ENCODE peak calls at places on chromosomes 16 and 17, in nine cellular contexts. I, Y, T, G, J, Q, Z, B and H are unnamed samples.

GRCh38 chr17:77130521-77130920 is 10.2 kb upstream of the SEC14L1 start:
- DNase-seq in I (no peak), Y (no peak), T (no peak), G (no peak), J (no peak), Q (no peak), Z (no peak), B (no peak), H (no peak)

GRCh38 chr16:66741131-66741900 is 10.1 kb downstream of the DYNC1LI2 start:
- DNase-seq in I (peak), Y (no peak), T (peak), G (peak), J (peak), Q (peak), Z (peak), B (peak), H (peak)

GRCh38 chr17:4463818-4464501 is 30.2 kb downstream of the SPNS3 start:
- DNase-seq in I (peak), Y (no peak), T (no peak), G (no peak), J (no peak), Q (no peak), Z (no peak), B (no peak), H (no peak)

GRCh38 chr17:19255279-19255678 is 18.1 kb downstream of the EPN2 start:
- DNase-seq in I (no peak), Y (no peak), T (no peak), G (no peak), J (no peak), Q (no peak), Z (no peak), B (no peak), H (no peak)

GRCh38 chr17:19379306-19380075 is 1.2 kb downstream of the MAPK7 start:
- DNase-seq in I (no peak), Y (no peak), T (peak), G (no peak), J (no peak), Q (no peak), Z (no peak), B (no peak), H (no peak)

GRCh38 chr16:77951788-77952187 is 70.6 kb upstream of the CLEC3A start:
- DNase-seq in I (no peak), Y (no peak), T (no peak), G (no peak), J (no peak), Q (no peak), Z (peak), B (peak), H (no peak)

GRCh38 chr16:50183316-50183715 is 30.2 kb downstream of the TENT4B start:
- DNase-seq in I (no peak), Y (no peak), T (no peak), G (no peak), J (peak), Q (no peak), Z (no peak), B (no peak), H (no peak)

GRCh38 chr16:21226749-21227148 is 6.8 kb upstream of the ANKS4B start:
- DNase-seq in I (no peak), Y (no peak), T (no peak), G (no peak), J (no peak), Q (no peak), Z (no peak), B (no peak), H (no peak)

GRCh38 chr17:34199932-34200534 is 55.1 kb upstream of the CCL2 start:
- DNase-seq in I (peak), Y (peak), T (peak), G (peak), J (peak), Q (peak), Z (peak), B (peak), H (peak)

DNA sequence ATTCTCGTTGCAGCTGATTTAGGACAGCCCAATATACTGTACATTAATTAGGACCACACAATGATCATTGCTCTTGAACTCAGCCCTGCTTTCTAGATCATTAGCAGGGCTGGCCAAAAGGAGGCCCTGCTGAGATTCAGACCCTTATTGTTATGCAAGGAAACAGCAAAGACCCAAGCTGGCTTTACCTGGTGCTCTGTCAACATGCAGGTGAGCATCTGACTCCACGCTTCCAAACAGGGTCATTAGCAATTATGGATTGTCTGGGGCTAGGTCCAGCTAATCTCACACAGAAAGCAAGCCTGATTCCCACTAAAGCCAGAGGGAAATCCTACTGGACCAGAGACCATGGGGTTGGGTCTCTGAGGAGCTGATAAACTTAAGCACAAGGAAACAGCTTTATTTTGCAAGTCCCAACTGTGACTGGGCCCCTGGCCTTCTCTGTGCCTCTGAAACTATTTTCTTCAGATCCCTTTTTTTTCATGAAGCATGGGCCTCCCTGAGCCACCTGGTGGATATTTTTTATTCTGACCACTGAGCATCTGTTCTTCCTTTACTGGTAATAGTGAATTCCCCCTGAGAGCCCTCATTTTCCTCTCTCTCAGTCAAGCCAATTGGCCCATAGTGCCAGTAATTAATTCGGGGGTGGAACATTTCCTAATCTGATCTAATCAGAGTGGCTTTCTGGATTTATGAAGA is 236.1 kb downstream of the GRIN2A start:
- DNase-seq in I (no peak), Y (no peak), T (no peak), G (no peak), J (no peak), Q (no peak), Z (no peak), B (no peak), H (no peak)
- TF ChIP-seq CTCF in I (no peak), Y (no peak), T (no peak), G (peak), J (no peak), Q (peak), Z (no peak), B (no peak), H (peak)

GRCh38 chr17:8577868-8578267 is 52.7 kb downstream of the MYH10 start:
- DNase-seq in I (no peak), Y (no peak), T (no peak), G (no peak), J (no peak), Q (no peak), Z (no peak), B (no peak), H (no peak)

GRCh38 chr17:8572767-8573166 is 57.8 kb downstream of the MYH10 start:
- DNase-seq in I (no peak), Y (no peak), T (no peak), G (no peak), J (no peak), Q (no peak), Z (no peak), B (no peak), H (no peak)

GRCh38 chr17:8581002-8581658 is 49.4 kb downstream of the MYH10 start:
- DNase-seq in I (no peak), Y (no peak), T (no peak), G (no peak), J (peak), Q (no peak), Z (no peak), B (no peak), H (no peak)

GRCh38 chr17:8574687-8575086 is 55.8 kb downstream of the MYH10 start:
- DNase-seq in I (no peak), Y (no peak), T (peak), G (no peak), J (peak), Q (peak), Z (no peak), B (no peak), H (no peak)

GRCh38 chr17:8576895-8577294 is 53.6 kb downstream of the MYH10 start:
- DNase-seq in I (no peak), Y (no peak), T (no peak), G (no peak), J (no peak), Q (no peak), Z (no peak), B (no peak), H (no peak)
- H3K27ac ChIP-seq in I (no peak), Y (no peak), T (peak), G (no peak), J (no peak), Q (no peak), Z (no peak), B (no peak), H (no peak)

GRCh38 chr16:88975511-88976061 is 1.4 kb downstream of the CBFA2T3 start:
- DNase-seq in I (no peak), Y (no peak), T (no peak), G (no peak), J (no peak), Q (no peak), Z (no peak), B (no peak), H (no peak)

GRCh38 chr16:88978608-88979346 is 1.8 kb upstream of the CBFA2T3 start:
- DNase-seq in I (no peak), Y (no peak), T (no peak), G (no peak), J (no peak), Q (no peak), Z (no peak), B (no peak), H (no peak)

GRCh38 chr16:88976359-88977027 is 514 bp downstream of the CBFA2T3 start:
- DNase-seq in I (no peak), Y (no peak), T (no peak), G (no peak), J (no peak), Q (no peak), Z (no peak), B (no peak), H (no peak)

GRCh38 chr16:88977845-88978607 is 1.0 kb upstream of the CBFA2T3 start:
- DNase-seq in I (no peak), Y (no peak), T (no peak), G (no peak), J (no peak), Q (no peak), Z (no peak), B (no peak), H (no peak)

DNA sequence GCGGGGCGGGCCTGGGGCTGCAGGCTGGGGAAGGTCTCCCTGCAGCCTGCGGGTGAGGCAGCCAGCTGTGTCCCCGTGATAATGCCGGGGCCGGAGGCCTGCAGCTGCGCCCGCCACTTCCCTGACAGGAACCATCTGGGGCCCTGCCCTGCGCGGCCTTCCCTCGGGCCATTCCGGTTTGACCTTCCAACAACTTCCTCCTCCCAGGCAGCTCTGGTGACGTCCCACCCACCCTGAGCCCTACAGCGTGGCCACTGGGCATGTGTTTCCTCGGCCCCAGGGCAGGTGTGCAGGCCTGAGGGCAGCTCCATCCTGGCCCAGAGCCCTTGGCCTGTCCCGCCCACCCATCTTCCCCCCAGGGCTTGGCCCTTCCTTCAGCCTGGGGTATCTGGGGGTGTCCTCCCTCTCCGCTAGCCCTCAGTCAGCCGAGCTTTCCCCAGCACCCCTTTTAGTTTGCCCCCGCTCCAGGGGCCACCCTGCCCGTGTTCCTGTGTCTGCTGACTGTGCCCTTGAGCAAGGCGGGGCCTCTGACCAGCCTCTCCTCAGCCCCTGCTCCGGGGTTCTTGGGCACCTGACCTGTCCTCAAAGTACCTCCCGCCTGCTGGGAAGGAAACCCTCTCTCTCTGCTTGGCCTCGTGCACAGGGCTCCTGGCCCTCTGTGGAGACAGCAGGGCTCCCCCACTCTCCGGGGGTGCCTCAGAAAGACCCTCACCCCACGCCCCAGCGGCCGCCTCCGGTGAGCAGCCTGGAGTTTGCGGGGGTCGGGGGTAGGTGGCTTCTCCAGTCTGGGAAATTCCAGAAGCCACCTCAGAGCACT is at the start of gene CBFA2T3:
- DNase-seq in I (peak), Y (no peak), T (peak), G (peak), J (no peak), Q (peak), Z (no peak), B (no peak), H (peak)
- H3K4me3 ChIP-seq in I (peak), Y (no peak), T (peak), G (peak), J (no peak), Q (peak), Z (no peak), B (no peak), H (no peak)

GRCh38 chr17:30805944-30806456 is 18.5 kb downstream of the CRLF3 start:
- DNase-seq in I (no peak), Y (no peak), T (no peak), G (no peak), J (no peak), Q (no peak), Z (no peak), B (no peak), H (no peak)
- TF ChIP-seq CTCF in I (no peak), Y (peak), T (no peak), G (no peak), J (no peak), Q (no peak), Z (peak), B (no peak), H (no peak)

GRCh38 chr16:56247808-56248207 is 56.5 kb downstream of the GNAO1 start:
- DNase-seq in I (no peak), Y (no peak), T (no peak), G (no peak), J (no peak), Q (no peak), Z (no peak), B (no peak), H (no peak)
- H3K27ac ChIP-seq in I (no peak), Y (no peak), T (no peak), G (no peak), J (no peak), Q (no peak), Z (no peak), B (no peak), H (no peak)

GRCh38 chr17:45423304-45423703 is 9.4 kb downstream of the ARHGAP27 start:
- DNase-seq in I (no peak), Y (no peak), T (no peak), G (no peak), J (no peak), Q (no peak), Z (no peak), B (no peak), H (no peak)
- H3K4me3 ChIP-seq in I (peak), Y (no peak), T (no peak), G (no peak), J (no peak), Q (peak), Z (no peak), B (no peak), H (no peak)

GRCh38 chr17:44942456-44942855 is 5.1 kb downstream of the KIF18B start:
- DNase-seq in I (no peak), Y (no peak), T (no peak), G (no peak), J (no peak), Q (no peak), Z (no peak), B (no peak), H (no peak)

GRCh38 chr17:44948315-44948795 is 782 bp upstream of the KIF18B start:
- DNase-seq in I (no peak), Y (no peak), T (no peak), G (no peak), J (no peak), Q (no peak), Z (no peak), B (no peak), H (no peak)

GRCh38 chr17:44952946-44953475 is 5.4 kb upstream of the KIF18B start:
- DNase-seq in I (no peak), Y (no peak), T (no peak), G (no peak), J (no peak), Q (no peak), Z (no peak), B (no peak), H (no peak)

GRCh38 chr17:44941712-44942331 is 5.8 kb downstream of the KIF18B start:
- DNase-seq in I (no peak), Y (no peak), T (no peak), G (no peak), J (no peak), Q (no peak), Z (no peak), B (no peak), H (no peak)

DNA sequence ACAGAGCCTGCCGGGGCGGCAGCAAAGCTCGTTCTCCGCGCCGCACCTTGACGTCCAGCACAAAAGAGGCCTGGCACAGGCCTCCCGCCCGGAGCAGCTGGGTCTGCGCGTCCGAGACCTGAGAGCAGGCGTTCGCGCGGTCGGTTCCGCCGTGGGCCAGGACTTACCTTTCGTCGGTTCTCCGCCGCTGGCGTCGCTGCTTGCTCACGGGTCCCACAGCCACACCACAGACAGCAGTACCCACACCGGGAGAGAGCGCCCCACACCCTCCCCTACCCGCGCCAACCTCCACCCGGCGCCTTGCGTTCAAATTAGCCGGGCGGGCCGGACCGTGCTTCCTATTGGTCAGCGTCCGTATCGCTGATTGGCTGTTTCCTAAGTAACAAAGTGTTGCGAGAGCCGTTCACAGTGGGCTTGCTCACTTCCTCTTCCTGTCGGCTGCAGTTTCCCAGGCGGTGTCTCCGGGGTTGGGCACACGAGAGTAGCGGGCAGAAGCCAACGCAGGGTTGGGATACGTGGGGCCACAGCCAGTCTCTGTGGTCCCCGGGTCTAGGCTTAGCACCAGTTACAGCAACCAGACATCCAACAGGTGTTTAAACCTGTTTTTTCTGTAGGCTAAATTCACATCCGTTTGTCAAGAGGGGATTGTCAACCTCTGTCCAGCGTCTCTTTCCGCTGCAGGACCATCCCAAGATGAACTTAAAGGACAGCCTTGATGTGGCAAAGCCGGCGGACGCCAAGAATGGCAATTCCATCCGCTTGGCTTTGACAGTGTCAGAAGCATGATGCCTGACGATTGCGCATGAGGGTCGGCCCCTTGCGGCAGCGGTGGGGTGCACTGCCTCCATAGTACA is at the start of gene KIF18B:
- DNase-seq in I (peak), Y (peak), T (peak), G (peak), J (peak), Q (peak), Z (peak), B (peak), H (peak)
- TF ChIP-seq CTCF in I (no peak), Y (no peak), T (no peak), G (no peak), J (peak), Q (no peak), Z (no peak), B (no peak), H (no peak)

GRCh38 chr16:60299345-60299744 is 1565.2 kb upstream of the GOT2 start:
- DNase-seq in I (no peak), Y (no peak), T (no peak), G (no peak), J (no peak), Q (no peak), Z (no peak), B (no peak), H (no peak)
- H3K27ac ChIP-seq in I (no peak), Y (no peak), T (no peak), G (no peak), J (no peak), Q (no peak), Z (no peak), B (no peak), H (no peak)